ENCODE peak calls at places on chromosomes 7 and 10, in four cellular contexts. One of them, this sample, is unnamed.

GRCh38 chr10:115093286-115093775 is at the start of gene ATRNL1:
- DNase-seq in NCI-H1105 treated with DMSO at 0.1 percent for 48 hours: peak; percentile 30
- DNase-seq in stimulated activated CD4-positive, alpha-beta T cell treated with anti-CD3 and anti-CD28 coated beads, Interleukin-4, amount 100 ng/mL, for 48 hours: peak; percentile 4
- DNase-seq in mucosa of descending colon: peak; percentile 31
- DNase-seq in this sample: no peak

GRCh38 chr7:120337308-120337907 is 64.4 kb downstream of the KCND2 start:
- DNase-seq in stimulated activated CD4-positive, alpha-beta T cell treated with anti-CD3 and anti-CD28 coated beads, Interleukin-4, amount 100 ng/mL, for 48 hours: no peak
- DNase-seq in mucosa of descending colon: no peak
- DNase-seq in NCI-H1105 treated with DMSO at 0.1 percent for 48 hours: peak; percentile 15
- DNase-seq in this sample: no peak

GRCh38 chr10:51137741-51138529 is 63.6 kb downstream of the PRKG1 start:
- DNase-seq in mucosa of descending colon: no peak
- DNase-seq in NCI-H1105 treated with DMSO at 0.1 percent for 48 hours: no peak
- DNase-seq in stimulated activated CD4-positive, alpha-beta T cell treated with anti-CD3 and anti-CD28 coated beads, Interleukin-4, amount 100 ng/mL, for 48 hours: no peak
- DNase-seq in this sample: no peak

GRCh38 chr10:60848126-60848525 is 69.8 kb downstream of the CDK1 start:
- DNase-seq in NCI-H1105 treated with DMSO at 0.1 percent for 48 hours: no peak
- DNase-seq in mucosa of descending colon: no peak
- DNase-seq in stimulated activated CD4-positive, alpha-beta T cell treated with anti-CD3 and anti-CD28 coated beads, Interleukin-4, amount 100 ng/mL, for 48 hours: no peak
- DNase-seq in this sample: no peak

GRCh38 chr7:154912921-154913644 is 89.8 kb downstream of the PAXIP1 start:
- DNase-seq in mucosa of descending colon: no peak
- DNase-seq in stimulated activated CD4-positive, alpha-beta T cell treated with anti-CD3 and anti-CD28 coated beads, Interleukin-4, amount 100 ng/mL, for 48 hours: no peak
- DNase-seq in NCI-H1105 treated with DMSO at 0.1 percent for 48 hours: no peak
- DNase-seq in this sample: no peak

GRCh38 chr7:45359781-45360180 is 202.2 kb downstream of the RAMP3 start:
- DNase-seq in mucosa of descending colon: no peak
- DNase-seq in NCI-H1105 treated with DMSO at 0.1 percent for 48 hours: no peak
- DNase-seq in stimulated activated CD4-positive, alpha-beta T cell treated with anti-CD3 and anti-CD28 coated beads, Interleukin-4, amount 100 ng/mL, for 48 hours: no peak
- DNase-seq in this sample: no peak

GRCh38 chr10:71975891-71976725 is 11.9 kb downstream of the CHST3 start:
- DNase-seq in stimulated activated CD4-positive, alpha-beta T cell treated with anti-CD3 and anti-CD28 coated beads, Interleukin-4, amount 100 ng/mL, for 48 hours: no peak
- DNase-seq in NCI-H1105 treated with DMSO at 0.1 percent for 48 hours: no peak
- DNase-seq in mucosa of descending colon: no peak
- DNase-seq in this sample: no peak

GRCh38 chr7:107932851-107933250 is 41.9 kb downstream of the DLD start:
- DNase-seq in stimulated activated CD4-positive, alpha-beta T cell treated with anti-CD3 and anti-CD28 coated beads, Interleukin-4, amount 100 ng/mL, for 48 hours: no peak
- DNase-seq in NCI-H1105 treated with DMSO at 0.1 percent for 48 hours: no peak
- DNase-seq in mucosa of descending colon: no peak
- DNase-seq in this sample: no peak

GRCh38 chr10:72079356-72079755 is 9.0 kb downstream of the SPOCK2 start:
- DNase-seq in mucosa of descending colon: no peak
- DNase-seq in stimulated activated CD4-positive, alpha-beta T cell treated with anti-CD3 and anti-CD28 coated beads, Interleukin-4, amount 100 ng/mL, for 48 hours: no peak
- DNase-seq in NCI-H1105 treated with DMSO at 0.1 percent for 48 hours: no peak
- DNase-seq in this sample: no peak

GRCh38 chr10:76961841-76962240 is 675.8 kb downstream of the KCNMA1 start:
- DNase-seq in stimulated activated CD4-positive, alpha-beta T cell treated with anti-CD3 and anti-CD28 coated beads, Interleukin-4, amount 100 ng/mL, for 48 hours: no peak
- DNase-seq in NCI-H1105 treated with DMSO at 0.1 percent for 48 hours: no peak
- DNase-seq in mucosa of descending colon: no peak
- DNase-seq in this sample: no peak

GRCh38 chr10:96073722-96074121 is 30.3 kb downstream of the CCNJ start:
- DNase-seq in mucosa of descending colon: no peak
- DNase-seq in NCI-H1105 treated with DMSO at 0.1 percent for 48 hours: no peak
- DNase-seq in stimulated activated CD4-positive, alpha-beta T cell treated with anti-CD3 and anti-CD28 coated beads, Interleukin-4, amount 100 ng/mL, for 48 hours: no peak
- DNase-seq in this sample: no peak

GRCh38 chr10:128839134-128839533 is 627.9 kb upstream of the MGMT start:
- DNase-seq in mucosa of descending colon: no peak
- DNase-seq in stimulated activated CD4-positive, alpha-beta T cell treated with anti-CD3 and anti-CD28 coated beads, Interleukin-4, amount 100 ng/mL, for 48 hours: no peak
- DNase-seq in NCI-H1105 treated with DMSO at 0.1 percent for 48 hours: no peak
- DNase-seq in this sample: no peak

GRCh38 chr7:22255834-22256233 is 101.1 kb downstream of the RAPGEF5 start:
- DNase-seq in mucosa of descending colon: no peak
- DNase-seq in NCI-H1105 treated with DMSO at 0.1 percent for 48 hours: no peak
- DNase-seq in stimulated activated CD4-positive, alpha-beta T cell treated with anti-CD3 and anti-CD28 coated beads, Interleukin-4, amount 100 ng/mL, for 48 hours: no peak
- DNase-seq in this sample: no peak

GRCh38 chr10:75672272-75672671 is 240.8 kb downstream of the LRMDA start:
- DNase-seq in mucosa of descending colon: no peak
- DNase-seq in stimulated activated CD4-positive, alpha-beta T cell treated with anti-CD3 and anti-CD28 coated beads, Interleukin-4, amount 100 ng/mL, for 48 hours: no peak
- DNase-seq in NCI-H1105 treated with DMSO at 0.1 percent for 48 hours: no peak
- DNase-seq in this sample: no peak

GRCh38 chr10:104485632-104486031 is 132.0 kb downstream of the CFAP58 start:
- DNase-seq in stimulated activated CD4-positive, alpha-beta T cell treated with anti-CD3 and anti-CD28 coated beads, Interleukin-4, amount 100 ng/mL, for 48 hours: no peak
- DNase-seq in mucosa of descending colon: no peak
- DNase-seq in NCI-H1105 treated with DMSO at 0.1 percent for 48 hours: no peak
- DNase-seq in this sample: no peak

GRCh38 chr10:68087338-68088029 is 12.4 kb upstream of the HERC4 start:
- DNase-seq in stimulated activated CD4-positive, alpha-beta T cell treated with anti-CD3 and anti-CD28 coated beads, Interleukin-4, amount 100 ng/mL, for 48 hours: no peak
- DNase-seq in NCI-H1105 treated with DMSO at 0.1 percent for 48 hours: no peak
- DNase-seq in mucosa of descending colon: no peak
- DNase-seq in this sample: no peak

GRCh38 chr10:87546971-87547413 is 42.3 kb downstream of the MINPP1 start:
- DNase-seq in stimulated activated CD4-positive, alpha-beta T cell treated with anti-CD3 and anti-CD28 coated beads, Interleukin-4, amount 100 ng/mL, for 48 hours: no peak
- DNase-seq in mucosa of descending colon: no peak
- DNase-seq in NCI-H1105 treated with DMSO at 0.1 percent for 48 hours: no peak
- DNase-seq in this sample: no peak

GRCh38 chr10:124512040-124512428 is 50.4 kb downstream of the LHPP start:
- DNase-seq in NCI-H1105 treated with DMSO at 0.1 percent for 48 hours: no peak
- DNase-seq in stimulated activated CD4-positive, alpha-beta T cell treated with anti-CD3 and anti-CD28 coated beads, Interleukin-4, amount 100 ng/mL, for 48 hours: no peak
- DNase-seq in mucosa of descending colon: no peak
- DNase-seq in this sample: no peak

GRCh38 chr10:122515588-122516231 is 44.8 kb upstream of the DMBT1 start:
- DNase-seq in NCI-H1105 treated with DMSO at 0.1 percent for 48 hours: no peak
- DNase-seq in stimulated activated CD4-positive, alpha-beta T cell treated with anti-CD3 and anti-CD28 coated beads, Interleukin-4, amount 100 ng/mL, for 48 hours: peak; percentile 33
- DNase-seq in mucosa of descending colon: peak; percentile 58
- DNase-seq in this sample: no peak

GRCh38 chr7:31633894-31634494 is 53.0 kb upstream of the PPP1R17 start:
- DNase-seq in stimulated activated CD4-positive, alpha-beta T cell treated with anti-CD3 and anti-CD28 coated beads, Interleukin-4, amount 100 ng/mL, for 48 hours: no peak
- DNase-seq in NCI-H1105 treated with DMSO at 0.1 percent for 48 hours: peak; percentile 72
- DNase-seq in mucosa of descending colon: peak; percentile 48
- DNase-seq in this sample: peak; percentile 77

GRCh38 chr10:9608592-9608991 is 1409.1 kb upstream of the CELF2 start:
- DNase-seq in NCI-H1105 treated with DMSO at 0.1 percent for 48 hours: no peak
- DNase-seq in mucosa of descending colon: no peak
- DNase-seq in stimulated activated CD4-positive, alpha-beta T cell treated with anti-CD3 and anti-CD28 coated beads, Interleukin-4, amount 100 ng/mL, for 48 hours: no peak
- DNase-seq in this sample: no peak

GRCh38 chr10:131934769-131935168 is 34.0 kb downstream of the PPP2R2D start:
- DNase-seq in stimulated activated CD4-positive, alpha-beta T cell treated with anti-CD3 and anti-CD28 coated beads, Interleukin-4, amount 100 ng/mL, for 48 hours: no peak
- DNase-seq in mucosa of descending colon: no peak
- DNase-seq in NCI-H1105 treated with DMSO at 0.1 percent for 48 hours: no peak
- DNase-seq in this sample: no peak

GRCh38 chr7:97018126-97018601 is 6.5 kb downstream of the DLX5 start:
- DNase-seq in NCI-H1105 treated with DMSO at 0.1 percent for 48 hours: no peak
- DNase-seq in mucosa of descending colon: no peak
- DNase-seq in stimulated activated CD4-positive, alpha-beta T cell treated with anti-CD3 and anti-CD28 coated beads, Interleukin-4, amount 100 ng/mL, for 48 hours: no peak
- DNase-seq in this sample: no peak

GRCh38 chr10:71232089-71232998 is 20.0 kb downstream of the UNC5B start:
- DNase-seq in mucosa of descending colon: peak; percentile 52
- DNase-seq in stimulated activated CD4-positive, alpha-beta T cell treated with anti-CD3 and anti-CD28 coated beads, Interleukin-4, amount 100 ng/mL, for 48 hours: no peak
- DNase-seq in NCI-H1105 treated with DMSO at 0.1 percent for 48 hours: no peak
- DNase-seq in this sample: peak; percentile 32

GRCh38 chr10:76192151-76192550 is 760.7 kb downstream of the LRMDA start:
- DNase-seq in NCI-H1105 treated with DMSO at 0.1 percent for 48 hours: no peak
- DNase-seq in mucosa of descending colon: no peak
- DNase-seq in stimulated activated CD4-positive, alpha-beta T cell treated with anti-CD3 and anti-CD28 coated beads, Interleukin-4, amount 100 ng/mL, for 48 hours: no peak
- DNase-seq in this sample: no peak

GRCh38 chr7:22819476-22819875 is 3.2 kb downstream of the TOMM7 start:
- DNase-seq in NCI-H1105 treated with DMSO at 0.1 percent for 48 hours: no peak
- DNase-seq in mucosa of descending colon: no peak
- DNase-seq in stimulated activated CD4-positive, alpha-beta T cell treated with anti-CD3 and anti-CD28 coated beads, Interleukin-4, amount 100 ng/mL, for 48 hours: no peak
- DNase-seq in this sample: no peak

GRCh38 chr7:5287802-5288201 is 5.1 kb downstream of the SLC29A4 start:
- DNase-seq in stimulated activated CD4-positive, alpha-beta T cell treated with anti-CD3 and anti-CD28 coated beads, Interleukin-4, amount 100 ng/mL, for 48 hours: no peak
- DNase-seq in NCI-H1105 treated with DMSO at 0.1 percent for 48 hours: no peak
- DNase-seq in mucosa of descending colon: no peak
- DNase-seq in this sample: no peak

GRCh38 chr10:6409982-6410694 is 169.9 kb downstream of the PRKCQ start:
- DNase-seq in stimulated activated CD4-positive, alpha-beta T cell treated with anti-CD3 and anti-CD28 coated beads, Interleukin-4, amount 100 ng/mL, for 48 hours: no peak
- DNase-seq in NCI-H1105 treated with DMSO at 0.1 percent for 48 hours: no peak
- DNase-seq in mucosa of descending colon: no peak
- DNase-seq in this sample: no peak

GRCh38 chr10:49655099-49655498 is 24.4 kb upstream of the C10orf53 start:
- DNase-seq in stimulated activated CD4-positive, alpha-beta T cell treated with anti-CD3 and anti-CD28 coated beads, Interleukin-4, amount 100 ng/mL, for 48 hours: no peak
- DNase-seq in mucosa of descending colon: no peak
- DNase-seq in NCI-H1105 treated with DMSO at 0.1 percent for 48 hours: no peak
- DNase-seq in this sample: no peak

GRCh38 chr7:151083071-151083823 is at the start of gene TMUB1:
- DNase-seq in stimulated activated CD4-positive, alpha-beta T cell treated with anti-CD3 and anti-CD28 coated beads, Interleukin-4, amount 100 ng/mL, for 48 hours: peak; percentile 74
- DNase-seq in NCI-H1105 treated with DMSO at 0.1 percent for 48 hours: peak; percentile 74
- DNase-seq in mucosa of descending colon: peak; percentile 88
- DNase-seq in this sample: peak; percentile 28

GRCh38 chr10:18735711-18736110 is 76.5 kb downstream of the ARL5B start:
- DNase-seq in stimulated activated CD4-positive, alpha-beta T cell treated with anti-CD3 and anti-CD28 coated beads, Interleukin-4, amount 100 ng/mL, for 48 hours: no peak
- DNase-seq in mucosa of descending colon: no peak
- DNase-seq in NCI-H1105 treated with DMSO at 0.1 percent for 48 hours: no peak
- DNase-seq in this sample: no peak

GRCh38 chr7:129066290-129067131 is 11.6 kb upstream of the TNPO3 start:
- DNase-seq in stimulated activated CD4-positive, alpha-beta T cell treated with anti-CD3 and anti-CD28 coated beads, Interleukin-4, amount 100 ng/mL, for 48 hours: no peak
- DNase-seq in mucosa of descending colon: no peak
- DNase-seq in NCI-H1105 treated with DMSO at 0.1 percent for 48 hours: no peak
- DNase-seq in this sample: no peak

GRCh38 chr7:39540320-39540719 is 25.9 kb upstream of the YAE1 start:
- DNase-seq in NCI-H1105 treated with DMSO at 0.1 percent for 48 hours: no peak
- DNase-seq in mucosa of descending colon: no peak
- DNase-seq in stimulated activated CD4-positive, alpha-beta T cell treated with anti-CD3 and anti-CD28 coated beads, Interleukin-4, amount 100 ng/mL, for 48 hours: no peak
- DNase-seq in this sample: peak; percentile 98

GRCh38 chr10:70584941-70585544 is 17.5 kb downstream of the PRF1 start:
- DNase-seq in NCI-H1105 treated with DMSO at 0.1 percent for 48 hours: peak; percentile 88
- DNase-seq in stimulated activated CD4-positive, alpha-beta T cell treated with anti-CD3 and anti-CD28 coated beads, Interleukin-4, amount 100 ng/mL, for 48 hours: no peak
- DNase-seq in mucosa of descending colon: no peak
- DNase-seq in this sample: peak; percentile 89

GRCh38 chr10:83603708-83604107 is 535.6 kb upstream of the GHITM start:
- DNase-seq in stimulated activated CD4-positive, alpha-beta T cell treated with anti-CD3 and anti-CD28 coated beads, Interleukin-4, amount 100 ng/mL, for 48 hours: no peak
- DNase-seq in NCI-H1105 treated with DMSO at 0.1 percent for 48 hours: no peak
- DNase-seq in mucosa of descending colon: no peak
- DNase-seq in this sample: no peak

GRCh38 chr7:133054167-133054840 is 27.6 kb downstream of the CHCHD3 start:
- DNase-seq in mucosa of descending colon: no peak
- DNase-seq in NCI-H1105 treated with DMSO at 0.1 percent for 48 hours: no peak
- DNase-seq in stimulated activated CD4-positive, alpha-beta T cell treated with anti-CD3 and anti-CD28 coated beads, Interleukin-4, amount 100 ng/mL, for 48 hours: no peak
- DNase-seq in this sample: no peak

GRCh38 chr10:58952747-58953466 is 223.5 kb upstream of the PHYHIPL start:
- DNase-seq in stimulated activated CD4-positive, alpha-beta T cell treated with anti-CD3 and anti-CD28 coated beads, Interleukin-4, amount 100 ng/mL, for 48 hours: peak; percentile 8
- DNase-seq in NCI-H1105 treated with DMSO at 0.1 percent for 48 hours: peak; percentile 37
- DNase-seq in mucosa of descending colon: no peak
- DNase-seq in this sample: peak; percentile 17

GRCh38 chr10:124219655-124220054 is 126.3 kb upstream of the CHST15 start:
- DNase-seq in mucosa of descending colon: no peak
- DNase-seq in NCI-H1105 treated with DMSO at 0.1 percent for 48 hours: no peak
- DNase-seq in stimulated activated CD4-positive, alpha-beta T cell treated with anti-CD3 and anti-CD28 coated beads, Interleukin-4, amount 100 ng/mL, for 48 hours: no peak
- DNase-seq in this sample: no peak

This sample was measured in DMS153.